ENCODE peak calls at places on chromosomes 7 and 10, in four cellular contexts. Q is mucosa of descending colon, J is body of pancreas, G is GM13976. T is an unnamed sample.

GRCh38 chr7:11331128-11332102 is 357.7 kb downstream of the PHF14 start:
- DNase-seq in Q (no peak), J (no peak), G (no peak), T (no peak)

GRCh38 chr7:157309990-157310668 is 26.7 kb upstream of the DNAJB6 start:
- DNase-seq in Q (no peak), J (no peak), G (no peak), T (peak)

GRCh38 chr10:23643396-23643795 is 204.5 kb downstream of the OTUD1 start:
- DNase-seq in Q (no peak), J (no peak), G (no peak), T (no peak)

GRCh38 chr10:60480865-60481563 is 91.3 kb upstream of the ANK3 start:
- DNase-seq in Q (no peak), J (peak), G (no peak), T (peak)

GRCh38 chr10:101538481-101538880 is 49.6 kb downstream of the POLL start:
- DNase-seq in Q (no peak), J (no peak), G (no peak), T (no peak)

GRCh38 chr10:74898201-74898976 is 72.0 kb downstream of the KAT6B start:
- DNase-seq in Q (no peak), J (no peak), G (peak), T (no peak)

GRCh38 chr10:118264252-118264651 is 77.9 kb downstream of the FAM204A start:
- DNase-seq in Q (no peak), J (no peak), G (no peak), T (no peak)

GRCh38 chr7:39310699-39311098 is 255.5 kb upstream of the YAE1 start:
- DNase-seq in Q (no peak), J (no peak), G (no peak), T (no peak)

GRCh38 chr7:117034851-117035462 is 81.7 kb downstream of the ST7 start:
- DNase-seq in Q (no peak), J (no peak), G (no peak), T (no peak)

GRCh38 chr7:117032810-117033209 is 79.5 kb downstream of the ST7 start:
- DNase-seq in Q (no peak), J (no peak), G (no peak), T (no peak)

GRCh38 chr7:117036034-117036669 is 82.9 kb downstream of the ST7 start:
- DNase-seq in Q (no peak), J (no peak), G (no peak), T (no peak)

GRCh38 chr7:117036836-117037235 is 83.5 kb downstream of the ST7 start:
- DNase-seq in Q (no peak), J (no peak), G (no peak), T (no peak)

GRCh38 chr7:117035463-117035862 is 82.2 kb downstream of the ST7 start:
- DNase-seq in Q (no peak), J (no peak), G (no peak), T (no peak)
- TF ChIP-seq CTCF in Q (no peak), J (no peak), G (no peak), T (no peak)

GRCh38 chr7:143287935-143288826 is at the start of gene CASP2:
- DNase-seq in Q (peak), J (peak), G (peak), T (peak)
- TF ChIP-seq CTCF in Q (peak), J (peak), G (peak), T (no peak)

GRCh38 chr7:22726345-22726848 is 603 bp upstream of the IL6 start:
- DNase-seq in Q (no peak), J (peak), G (peak), T (peak)
- TF ChIP-seq CTCF in Q (no peak), J (peak), G (peak), T (peak)

GRCh38 chr7:65972976-65973375 is 9.0 kb downstream of the GUSB start:
- DNase-seq in Q (no peak), J (no peak), G (no peak), T (no peak)

GRCh38 chr7:65976659-65977196 is 5.3 kb downstream of the GUSB start:
- DNase-seq in Q (no peak), J (no peak), G (no peak), T (no peak)

GRCh38 chr7:65974876-65975275 is 7.1 kb downstream of the GUSB start:
- DNase-seq in Q (no peak), J (no peak), G (no peak), T (no peak)

GRCh38 chr7:65974191-65974801 is 7.7 kb downstream of the GUSB start:
- DNase-seq in Q (no peak), J (no peak), G (no peak), T (no peak)

DNA sequence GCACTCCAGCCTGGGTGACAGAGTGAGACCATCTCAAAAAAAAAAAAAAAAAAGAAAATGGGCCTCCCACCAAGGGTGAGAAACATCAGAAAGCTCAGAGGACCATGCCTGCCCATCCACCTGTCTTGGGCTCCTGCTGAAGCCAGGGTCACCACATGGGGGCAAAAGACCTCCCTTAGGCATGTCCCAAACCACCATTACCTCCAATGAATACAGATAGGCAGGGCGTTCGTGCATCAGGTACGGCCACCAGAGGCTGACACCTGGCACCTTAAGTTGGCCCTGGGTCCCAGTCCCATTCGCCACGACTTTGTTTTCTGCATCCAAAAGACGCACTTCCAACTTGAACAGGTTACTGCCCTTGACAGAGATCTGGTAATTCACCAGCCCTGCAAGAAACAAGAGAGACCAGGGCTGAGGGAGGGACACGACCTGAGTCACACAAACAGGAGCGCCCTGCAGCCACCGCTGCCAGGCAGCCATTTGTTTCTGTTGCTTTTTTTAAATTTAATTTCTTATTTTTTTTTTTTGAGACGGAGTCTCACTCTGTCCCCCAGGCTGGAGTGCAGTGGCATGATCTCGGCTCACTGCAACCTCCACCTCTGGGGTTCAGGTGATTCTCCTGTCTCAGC is 6.1 kb downstream of the GUSB start:
- DNase-seq in Q (no peak), J (no peak), G (no peak), T (no peak)
- TF ChIP-seq CTCF in Q (no peak), J (no peak), G (no peak), T (no peak)

GRCh38 chr7:28155964-28156363 is 24.6 kb downstream of the JAZF1 start:
- DNase-seq in Q (no peak), J (peak), G (no peak), T (peak)

GRCh38 chr7:28156401-28156800 is 24.2 kb downstream of the JAZF1 start:
- DNase-seq in Q (no peak), J (no peak), G (no peak), T (no peak)

GRCh38 chr7:28155019-28155660 is 25.5 kb downstream of the JAZF1 start:
- DNase-seq in Q (no peak), J (no peak), G (peak), T (no peak)

GRCh38 chr7:28157826-28158416 is 22.7 kb downstream of the JAZF1 start:
- DNase-seq in Q (no peak), J (no peak), G (no peak), T (no peak)

GRCh38 chr7:28157311-28157710 is 23.3 kb downstream of the JAZF1 start:
- DNase-seq in Q (no peak), J (no peak), G (no peak), T (no peak)
- TF ChIP-seq CTCF in Q (no peak), J (no peak), G (no peak), T (no peak)

GRCh38 chr7:54874804-54875203 is 115.8 kb upstream of the SEC61G start:
- DNase-seq in Q (no peak), J (no peak), G (no peak), T (no peak)

GRCh38 chr7:54878339-54878738 is 119.3 kb upstream of the SEC61G start:
- DNase-seq in Q (no peak), J (no peak), G (no peak), T (no peak)

GRCh38 chr7:54879776-54880175 is 120.8 kb upstream of the SEC61G start:
- DNase-seq in Q (peak), J (no peak), G (no peak), T (peak)

GRCh38 chr7:54880326-54880989 is 121.4 kb upstream of the SEC61G start:
- DNase-seq in Q (peak), J (peak), G (no peak), T (peak)

GRCh38 chr7:54877683-54878082 is 118.7 kb upstream of the SEC61G start:
- DNase-seq in Q (no peak), J (no peak), G (no peak), T (peak)
- TF ChIP-seq CTCF in Q (no peak), J (peak), G (no peak), T (no peak)

DNA sequence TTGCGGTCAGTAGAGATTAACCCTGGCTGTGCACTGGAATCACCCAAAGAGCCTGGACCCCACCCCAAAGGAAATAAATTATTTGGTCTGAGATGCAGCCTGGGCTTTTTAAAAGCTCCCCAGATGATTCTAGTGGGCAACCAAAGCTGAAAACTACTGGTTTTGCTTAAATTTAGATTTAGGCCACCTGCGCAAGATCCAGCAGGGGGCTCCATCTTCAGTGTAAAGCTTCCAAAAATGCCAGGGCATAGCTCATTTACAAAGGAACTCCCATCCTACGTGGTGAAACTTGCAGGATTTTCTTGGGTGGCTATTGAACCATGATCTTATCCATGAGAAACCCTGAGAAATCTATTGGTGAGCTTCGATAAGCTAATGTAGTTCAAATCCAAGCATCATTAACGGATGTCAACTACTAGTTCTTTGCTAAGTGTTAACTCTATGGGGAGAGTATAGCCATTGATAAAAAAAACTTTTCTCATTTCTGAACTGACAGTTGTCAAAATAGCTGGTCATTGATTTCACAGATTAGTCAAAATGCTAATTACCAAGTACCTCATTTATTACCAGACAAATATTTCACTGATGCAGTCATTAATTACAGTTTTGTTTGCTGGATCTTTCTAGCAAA is 315.3 kb downstream of the LHFPL3 start:
- DNase-seq in Q (no peak), J (no peak), G (peak), T (peak)
- TF ChIP-seq CTCF in Q (no peak), J (peak), G (no peak), T (no peak)